ENCODE peak calls at places on chromosome 1, in five cellular contexts. One of them, this sample, is unnamed.

GRCh38 chr1:32767641-32768040 is 49.5 kb downstream of the YARS1 start:
- DNase-seq in activated naive CD4-positive, alpha-beta T cell: no peak
- DNase-seq in frontal cortex: no peak
- DNase-seq in stimulated activated naive CD4-positive, alpha-beta T cell: no peak
- DNase-seq in kidney epithelial cell: no peak
- DNase-seq in this sample: no peak

GRCh38 chr1:201013991-201014815 is 9.3 kb downstream of the KIF21B start:
- DNase-seq in kidney epithelial cell: no peak
- DNase-seq in activated naive CD4-positive, alpha-beta T cell: no peak
- DNase-seq in frontal cortex: no peak
- DNase-seq in stimulated activated naive CD4-positive, alpha-beta T cell: no peak
- DNase-seq in this sample: no peak

GRCh38 chr1:180842482-180842881 is 70.2 kb upstream of the KIAA1614 start:
- DNase-seq in activated naive CD4-positive, alpha-beta T cell: no peak
- DNase-seq in kidney epithelial cell: no peak
- DNase-seq in stimulated activated naive CD4-positive, alpha-beta T cell: no peak
- DNase-seq in frontal cortex: no peak
- DNase-seq in this sample: no peak

GRCh38 chr1:244254467-244254866 is 197.2 kb downstream of the ADSS2 start:
- DNase-seq in activated naive CD4-positive, alpha-beta T cell: no peak
- DNase-seq in frontal cortex: no peak
- DNase-seq in kidney epithelial cell: no peak
- DNase-seq in stimulated activated naive CD4-positive, alpha-beta T cell: no peak
- DNase-seq in this sample: no peak

GRCh38 chr1:218459878-218460277 is 114.7 kb downstream of the TGFB2 start:
- DNase-seq in kidney epithelial cell: no peak
- DNase-seq in activated naive CD4-positive, alpha-beta T cell: no peak
- DNase-seq in frontal cortex: peak; percentile 24
- DNase-seq in stimulated activated naive CD4-positive, alpha-beta T cell: no peak
- DNase-seq in this sample: no peak

GRCh38 chr1:33007190-33008050 is 29.3 kb downstream of the AK2 start:
- DNase-seq in stimulated activated naive CD4-positive, alpha-beta T cell: peak; percentile 6
- DNase-seq in activated naive CD4-positive, alpha-beta T cell: no peak
- DNase-seq in frontal cortex: peak; percentile 60
- DNase-seq in kidney epithelial cell: peak; percentile 75
- DNase-seq in this sample: peak; percentile 19

GRCh38 chr1:103457856-103458255 is 67.6 kb upstream of the RNPC3 start:
- DNase-seq in activated naive CD4-positive, alpha-beta T cell: no peak
- DNase-seq in stimulated activated naive CD4-positive, alpha-beta T cell: no peak
- DNase-seq in kidney epithelial cell: no peak
- DNase-seq in frontal cortex: no peak
- DNase-seq in this sample: no peak

GRCh38 chr1:173554541-173555250 is 48.2 kb downstream of the SLC9C2 start:
- DNase-seq in stimulated activated naive CD4-positive, alpha-beta T cell: no peak
- DNase-seq in activated naive CD4-positive, alpha-beta T cell: no peak
- DNase-seq in kidney epithelial cell: no peak
- DNase-seq in frontal cortex: no peak
- DNase-seq in this sample: no peak

GRCh38 chr1:44909949-44910594 is 67.0 kb upstream of the PTCH2 start:
- DNase-seq in frontal cortex: no peak
- DNase-seq in kidney epithelial cell: no peak
- DNase-seq in stimulated activated naive CD4-positive, alpha-beta T cell: no peak
- DNase-seq in activated naive CD4-positive, alpha-beta T cell: no peak
- DNase-seq in this sample: no peak

GRCh38 chr1:116179398-116179797 is 68.2 kb downstream of the MAB21L3 start:
- DNase-seq in kidney epithelial cell: no peak
- DNase-seq in activated naive CD4-positive, alpha-beta T cell: no peak
- DNase-seq in stimulated activated naive CD4-positive, alpha-beta T cell: no peak
- DNase-seq in frontal cortex: no peak
- DNase-seq in this sample: no peak

GRCh38 chr1:243917177-243917862 is 67.3 kb upstream of the AKT3 start:
- DNase-seq in kidney epithelial cell: no peak
- DNase-seq in activated naive CD4-positive, alpha-beta T cell: peak; percentile 5
- DNase-seq in stimulated activated naive CD4-positive, alpha-beta T cell: peak; percentile 31
- DNase-seq in frontal cortex: peak; percentile 63
- DNase-seq in this sample: no peak

GRCh38 chr1:100234432-100234831 is 15.2 kb downstream of the DBT start:
- DNase-seq in activated naive CD4-positive, alpha-beta T cell: no peak
- DNase-seq in stimulated activated naive CD4-positive, alpha-beta T cell: no peak
- DNase-seq in frontal cortex: no peak
- DNase-seq in kidney epithelial cell: no peak
- DNase-seq in this sample: no peak

GRCh38 chr1:167136191-167136614 is 42.3 kb downstream of the STYXL2 start:
- DNase-seq in activated naive CD4-positive, alpha-beta T cell: no peak
- DNase-seq in kidney epithelial cell: peak; percentile 94
- DNase-seq in frontal cortex: no peak
- DNase-seq in stimulated activated naive CD4-positive, alpha-beta T cell: no peak
- DNase-seq in this sample: peak; percentile 21

GRCh38 chr1:32454726-32455125 is 10.1 kb upstream of the ZBTB8B start:
- DNase-seq in kidney epithelial cell: no peak
- DNase-seq in frontal cortex: no peak
- DNase-seq in activated naive CD4-positive, alpha-beta T cell: no peak
- DNase-seq in stimulated activated naive CD4-positive, alpha-beta T cell: no peak
- DNase-seq in this sample: no peak

GRCh38 chr1:44519035-44519676 is 114.1 kb downstream of the RNF220 start:
- DNase-seq in frontal cortex: no peak
- DNase-seq in activated naive CD4-positive, alpha-beta T cell: no peak
- DNase-seq in stimulated activated naive CD4-positive, alpha-beta T cell: no peak
- DNase-seq in kidney epithelial cell: no peak
- DNase-seq in this sample: no peak

GRCh38 chr1:156858555-156858956 is 361 bp downstream of the INSRR start:
- DNase-seq in activated naive CD4-positive, alpha-beta T cell: no peak
- DNase-seq in kidney epithelial cell: no peak
- DNase-seq in stimulated activated naive CD4-positive, alpha-beta T cell: no peak
- DNase-seq in frontal cortex: no peak
- DNase-seq in this sample: no peak

GRCh38 chr1:48693674-48694347 is 82.9 kb downstream of the BEND5 start:
- DNase-seq in frontal cortex: no peak
- DNase-seq in kidney epithelial cell: no peak
- DNase-seq in activated naive CD4-positive, alpha-beta T cell: no peak
- DNase-seq in stimulated activated naive CD4-positive, alpha-beta T cell: no peak
- DNase-seq in this sample: no peak

GRCh38 chr1:189939967-189940366 is 537.7 kb downstream of the BRINP3 start:
- DNase-seq in activated naive CD4-positive, alpha-beta T cell: no peak
- DNase-seq in frontal cortex: no peak
- DNase-seq in kidney epithelial cell: no peak
- DNase-seq in stimulated activated naive CD4-positive, alpha-beta T cell: no peak
- DNase-seq in this sample: no peak

GRCh38 chr1:177966199-177966598 is 3.7 kb downstream of the SEC16B start:
- DNase-seq in activated naive CD4-positive, alpha-beta T cell: no peak
- DNase-seq in stimulated activated naive CD4-positive, alpha-beta T cell: no peak
- DNase-seq in kidney epithelial cell: no peak
- DNase-seq in frontal cortex: no peak
- DNase-seq in this sample: no peak

GRCh38 chr1:89911186-89911976 is 83.5 kb upstream of the ZNF326 start:
- DNase-seq in activated naive CD4-positive, alpha-beta T cell: no peak
- DNase-seq in frontal cortex: no peak
- DNase-seq in stimulated activated naive CD4-positive, alpha-beta T cell: no peak
- DNase-seq in kidney epithelial cell: no peak
- DNase-seq in this sample: no peak

GRCh38 chr1:211352985-211353515 is 26.4 kb downstream of the TRAF5 start:
- DNase-seq in kidney epithelial cell: no peak
- DNase-seq in frontal cortex: no peak
- DNase-seq in stimulated activated naive CD4-positive, alpha-beta T cell: peak; percentile 37
- DNase-seq in activated naive CD4-positive, alpha-beta T cell: peak; percentile 40
- DNase-seq in this sample: no peak

GRCh38 chr1:52366517-52366827 is 467 bp upstream of the CC2D1B start:
- DNase-seq in activated naive CD4-positive, alpha-beta T cell: no peak
- DNase-seq in stimulated activated naive CD4-positive, alpha-beta T cell: no peak
- DNase-seq in frontal cortex: no peak
- DNase-seq in kidney epithelial cell: no peak
- DNase-seq in this sample: no peak

GRCh38 chr1:192588546-192588945 is 13.0 kb downstream of the RGS1 start:
- DNase-seq in activated naive CD4-positive, alpha-beta T cell: no peak
- DNase-seq in stimulated activated naive CD4-positive, alpha-beta T cell: no peak
- DNase-seq in frontal cortex: no peak
- DNase-seq in kidney epithelial cell: no peak
- DNase-seq in this sample: no peak

This sample was measured in thoracic aorta.